ENCODE peak calls at places on chromosomes 4 and X, in four cellular contexts. Y is lung, A is upper lobe of left lung, O is astrocyte. S is an unnamed sample.

GRCh38 chr4:16136771-16137170 is 52.9 kb upstream of the PROM1 start:
- DNase-seq in Y (no peak), O (no peak), A (no peak), S (no peak)

GRCh38 chr4:65502151-65502691 is 168.1 kb downstream of the EPHA5 start:
- DNase-seq in O (peak; percentile 92), Y (no peak), A (no peak), S (peak; percentile 2)

GRCh38 chr4:1684756-1685603 is 867 bp upstream of the FAM53A start:
- DNase-seq in A (no peak), Y (no peak), O (no peak), S (no peak)

GRCh38 chr4:139176299-139177048 is 544 bp downstream of the ELF2 start:
- DNase-seq in Y (peak; percentile 82), A (peak; percentile 91), O (peak; percentile 53), S (no peak)

GRCh38 chr4:27714073-27714472 is 853.4 kb downstream of the STIM2 start:
- DNase-seq in O (no peak), A (no peak), Y (no peak), S (no peak)

GRCh38 chrX:102651242-102651967 is at the start of gene GPRASP1:
- DNase-seq in A (peak; percentile 41), Y (no peak), O (peak; percentile 26), S (no peak)

GRCh38 chrX:81377329-81377728 is 175.4 kb downstream of the SH3BGRL start:
- DNase-seq in A (no peak), Y (no peak), O (peak; percentile 2), S (peak; percentile 1)

GRCh38 chr4:159206427-159206871 is 103.6 kb downstream of the RAPGEF2 start:
- DNase-seq in A (no peak), O (peak; percentile 61), Y (no peak), S (no peak)

GRCh38 chr4:3851881-3852280 is 85.7 kb downstream of the ADRA2C start:
- DNase-seq in Y (no peak), A (no peak), O (no peak), S (no peak)

GRCh38 chr4:141432000-141432712 is 204.2 kb upstream of the IL15 start:
- DNase-seq in A (no peak), Y (no peak), O (peak; percentile 40), S (no peak)

GRCh38 chrX:12210921-12211320 is 72.6 kb downstream of the FRMPD4 start:
- DNase-seq in O (peak; percentile 13), A (no peak), Y (no peak), S (no peak)

GRCh38 chrX:281166-281999 is at the start of gene PLCXD1:
- DNase-seq in A (no peak), O (no peak), Y (no peak), S (peak; percentile 21)

GRCh38 chrX:39162322-39162721 is 361.1 kb downstream of the MID1IP1 start:
- DNase-seq in O (no peak), A (no peak), Y (no peak), S (no peak)

GRCh38 chr4:93187892-93188291 is 640.7 kb upstream of the ATOH1 start:
- DNase-seq in A (no peak), Y (no peak), O (no peak), S (no peak)

GRCh38 chrX:139304471-139304870 is 226.1 kb upstream of the F9 start:
- DNase-seq in A (no peak), Y (no peak), O (peak; percentile 66), S (no peak)

GRCh38 chr4:166924456-166924855 is 309.8 kb downstream of the SPOCK3 start:
- DNase-seq in O (no peak), A (no peak), Y (no peak), S (no peak)

GRCh38 chrX:69083785-69084184 is 81.5 kb downstream of the PJA1 start:
- DNase-seq in Y (no peak), A (no peak), O (no peak), S (no peak)
- H3K27ac ChIP-seq in Y (no peak overlapping the region), A (no peak overlapping the region), O (no peak overlapping the region), S (no peak overlapping the region)

GRCh38 chr4:122701061-122701460 is 31.4 kb upstream of the BBS12 start:
- DNase-seq in A (no peak), Y (no peak), O (no peak), S (no peak)

GRCh38 chr4:122702939-122703338 is 29.6 kb upstream of the BBS12 start:
- DNase-seq in A (no peak), O (no peak), Y (no peak), S (no peak)

GRCh38 chr4:122703868-122704267 is 28.6 kb upstream of the BBS12 start:
- DNase-seq in A (no peak), O (no peak), Y (no peak), S (no peak)

GRCh38 chr4:122701965-122702364 is 30.5 kb upstream of the BBS12 start:
- DNase-seq in A (no peak), Y (no peak), O (no peak), S (no peak)

DNA sequence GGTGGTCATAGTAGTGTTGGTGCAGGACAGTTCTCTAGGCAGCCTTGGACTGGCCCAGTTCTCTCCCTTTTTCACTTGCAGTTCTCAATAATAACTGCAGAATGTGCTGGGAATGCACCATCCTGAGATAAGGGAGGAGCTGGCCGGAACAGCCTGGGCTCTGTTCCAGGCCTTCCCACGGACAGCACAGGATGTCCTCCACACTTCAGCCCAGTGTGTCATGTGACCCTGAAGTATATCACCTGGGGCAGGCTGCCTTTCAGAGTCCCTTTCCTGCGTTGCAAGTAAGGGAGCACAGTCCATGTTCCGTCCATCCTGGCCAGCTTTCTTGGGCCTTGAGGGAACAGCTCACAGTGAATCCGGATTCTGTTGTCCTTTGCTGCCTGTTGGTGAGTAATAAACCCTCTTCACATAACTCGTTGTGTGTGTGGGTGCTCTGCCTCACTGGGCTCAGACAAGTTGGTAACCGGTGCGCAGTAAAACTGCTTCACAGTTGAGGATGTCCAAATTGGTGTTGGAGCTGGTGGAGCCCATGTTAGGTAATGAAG is 32.3 kb upstream of the BBS12 start:
- DNase-seq in A (peak; percentile 32), O (peak; percentile 49), Y (no peak), S (no peak)
- H3K4me3 ChIP-seq in A (no peak overlapping the region), O (no peak overlapping the region), Y (no peak overlapping the region), S (no peak overlapping the region)

GRCh38 chr4:4854649-4855292 is 4.7 kb upstream of the MSX1 start:
- DNase-seq in Y (no peak), A (no peak), O (no peak), S (no peak)
- H3K27ac ChIP-seq in Y (no peak overlapping the region), A (no peak overlapping the region), O (no peak overlapping the region), S (no peak overlapping the region)

DNA sequence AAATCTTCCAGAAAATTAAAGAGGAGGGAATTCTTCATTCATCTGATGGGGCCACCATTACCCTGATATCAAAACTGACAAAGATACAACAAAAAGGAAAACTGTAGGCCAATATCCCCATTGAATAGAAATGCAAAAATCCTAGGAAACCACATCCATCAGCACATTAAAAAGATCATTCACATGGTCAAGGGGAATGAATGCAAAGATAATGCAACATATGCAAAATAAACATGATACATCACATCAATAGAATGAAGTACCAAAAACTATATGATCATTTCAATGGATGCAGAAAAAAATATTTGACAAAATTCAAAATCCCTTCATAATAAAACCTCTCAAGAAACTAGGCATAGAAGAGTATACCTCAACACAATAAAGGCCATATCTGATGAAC is 108.9 kb upstream of the SH3RF1 start:
- DNase-seq in O (no peak), Y (no peak), A (no peak), S (no peak)
- H3K4me3 ChIP-seq in O (no peak overlapping the region), Y (no peak overlapping the region), A (no peak overlapping the region), S (no peak overlapping the region)

GRCh38 chrX:107715331-107716044 is 60.1 kb downstream of the TSC22D3 start:
- DNase-seq in A (no peak), O (no peak), Y (no peak), S (no peak)

GRCh38 chrX:107714196-107714811 is 61.3 kb downstream of the TSC22D3 start:
- DNase-seq in A (no peak), O (no peak), Y (no peak), S (no peak)

GRCh38 chrX:107711521-107712041 is 64.0 kb downstream of the TSC22D3 start:
- DNase-seq in O (no peak), A (no peak), Y (no peak), S (no peak)

GRCh38 chrX:107712231-107713204 is 63.1 kb downstream of the TSC22D3 start:
- DNase-seq in Y (no peak), O (peak; percentile 52), A (peak; percentile 68), S (no peak)

DNA sequence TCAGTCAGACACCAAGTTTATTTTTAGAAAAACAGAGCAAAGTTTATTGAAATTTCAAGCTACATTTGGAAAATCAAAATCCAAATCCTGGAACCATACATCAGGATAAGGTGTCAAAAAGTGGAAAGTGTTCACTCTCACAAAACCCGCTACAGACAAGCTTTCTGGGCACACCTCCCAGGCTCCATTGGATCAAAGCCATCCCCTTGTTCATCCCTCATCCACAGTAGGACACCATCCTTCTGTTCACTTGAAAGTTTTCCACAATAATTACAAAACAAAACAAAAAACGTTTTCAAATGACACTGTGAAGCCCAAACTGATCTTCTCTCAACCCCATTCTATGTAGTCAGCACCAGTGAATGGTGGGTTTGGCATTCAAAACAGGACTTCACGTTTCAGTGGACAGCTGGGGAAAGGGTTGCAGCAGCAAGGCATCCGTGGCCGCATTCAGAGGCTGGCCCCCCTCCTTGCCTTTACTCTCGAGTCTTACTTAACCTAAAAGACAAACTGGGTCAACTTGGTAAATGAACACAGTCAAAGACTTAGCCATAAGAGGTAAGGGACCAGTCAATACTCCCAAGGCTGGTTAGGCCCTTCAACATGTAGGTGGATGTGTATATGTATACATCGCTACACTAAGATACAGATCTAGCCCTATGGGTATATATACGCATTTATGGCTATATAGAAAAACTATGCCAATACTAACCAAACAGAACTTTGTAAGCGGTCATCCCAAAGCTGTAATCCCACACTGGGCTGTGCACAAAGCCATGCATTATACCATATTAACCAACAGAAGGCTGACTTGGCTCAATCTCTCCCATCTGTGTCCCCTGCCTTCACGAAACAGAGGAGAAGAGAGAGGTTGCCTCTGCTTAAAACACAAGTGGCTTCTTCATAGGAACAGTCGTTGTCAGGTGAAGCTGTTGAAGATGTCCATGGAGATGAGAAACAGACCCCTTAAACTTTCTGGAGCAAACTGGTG is 62.1 kb downstream of the TSC22D3 start:
- DNase-seq in Y (no peak), A (no peak), O (no peak), S (no peak)
- H3K27ac ChIP-seq in Y (no peak overlapping the region), A (peak overlapping the region; percentile 94), O (no peak overlapping the region), S (no peak overlapping the region)

GRCh38 chrX:9349572-9350259 is 115.1 kb upstream of the TBL1X start:
- DNase-seq in O (peak; percentile 64), A (no peak), Y (no peak), S (peak; percentile 33)

GRCh38 chrX:9351112-9351511 is 113.7 kb upstream of the TBL1X start:
- DNase-seq in Y (no peak), A (no peak), O (no peak), S (no peak)

GRCh38 chrX:9352683-9353430 is 112.0 kb upstream of the TBL1X start:
- DNase-seq in A (peak; percentile 81), Y (peak; percentile 51), O (peak; percentile 69), S (no peak)

GRCh38 chrX:9354918-9355317 is 109.9 kb upstream of the TBL1X start:
- DNase-seq in Y (no peak), O (no peak), A (no peak), S (no peak)

GRCh38 chrX:9352243-9352642 is 112.6 kb upstream of the TBL1X start:
- DNase-seq in O (no peak), A (no peak), Y (no peak), S (no peak)
- H3K4me3 ChIP-seq in O (peak overlapping the region; percentile 39), A (no peak overlapping the region), Y (no peak overlapping the region), S (no peak overlapping the region)

GRCh38 chr4:187965726-187966125 is 29.8 kb upstream of the ZFP42 start:
- DNase-seq in O (no peak), A (no peak), Y (no peak), S (no peak)
- H3K27ac ChIP-seq in O (no peak overlapping the region), A (no peak overlapping the region), Y (no peak overlapping the region), S (no peak overlapping the region)

GRCh38 chr4:112083587-112084347 is 61.5 kb upstream of the FAM241A start:
- DNase-seq in O (no peak), A (no peak), Y (no peak), S (no peak)
- H3K4me3 ChIP-seq in O (peak overlapping the region; percentile 7), A (no peak overlapping the region), Y (no peak overlapping the region), S (no peak overlapping the region)